ENCODE peak calls at places on chromosomes 11 and 22, in nine cellular contexts. T, O, Q, F, P, X, V, H and D are unnamed samples.
A peak's percentile ranks its signal among the peaks of the same experiment; 100 is the strongest.

GRCh38 chr11:36300651-36301050 is 4.6 kb downstream of the PRR5L start:
- DNase-seq in O (peak; percentile 72), P (peak; percentile 69), T (no peak), H (peak; percentile 85), X (no peak), F (no peak), V (no peak), Q (peak; percentile 60), D (no peak)

GRCh38 chr11:104588975-104589374 is 309.3 kb downstream of the CASP12 start:
- DNase-seq in V (no peak), H (peak; percentile 36), O (no peak), T (no peak), Q (no peak), F (no peak), P (no peak), X (no peak), D (no peak)

GRCh38 chr11:22666700-22667439 is 459 bp downstream of the GAS2 start:
- DNase-seq in F (no peak), O (peak; percentile 60), V (no peak), H (peak; percentile 54), T (no peak), Q (peak; percentile 48), P (peak; percentile 68), X (peak; percentile 21), D (peak; percentile 14)

GRCh38 chr11:75262961-75263852 is 22.6 kb downstream of the TPBGL start:
- DNase-seq in H (no peak), P (peak; percentile 63), Q (peak; percentile 36), T (no peak), O (no peak), F (no peak), V (no peak), X (no peak), D (no peak)

GRCh38 chr22:23138584-23139469 is 3.0 kb downstream of the RSPH14 start:
- DNase-seq in H (no peak), X (peak; percentile 31), P (no peak), F (no peak), V (no peak), O (no peak), T (no peak), Q (no peak), D (no peak)

GRCh38 chr11:128481135-128481534 is 106.2 kb downstream of the ETS1 start:
- DNase-seq in V (no peak), O (no peak), X (no peak), F (no peak), H (peak; percentile 93), T (peak; percentile 77), Q (no peak), P (no peak), D (no peak)

GRCh38 chr11:124839051-124839971 is 25.9 kb upstream of the ROBO3 start:
- DNase-seq in H (no peak), Q (no peak), F (peak; percentile 20), P (no peak), T (no peak), X (no peak), V (no peak), O (no peak), D (no peak)

GRCh38 chr11:108754901-108755625 is 90.2 kb downstream of the DDX10 start:
- DNase-seq in P (no peak), F (no peak), Q (no peak), H (peak; percentile 76), T (no peak), V (no peak), O (no peak), X (no peak), D (no peak)

GRCh38 chr22:36191106-36191836 is 10.3 kb downstream of the APOL4 start:
- DNase-seq in X (no peak), F (no peak), T (no peak), O (peak; percentile 84), P (no peak), V (no peak), H (peak; percentile 28), Q (no peak), D (no peak)

GRCh38 chr22:47618611-47619010 is 856.2 kb downstream of the TBC1D22A start:
- DNase-seq in P (peak; percentile 35), H (no peak), T (no peak), Q (no peak), O (no peak), V (no peak), F (no peak), X (no peak), D (no peak)

GRCh38 chr22:47020157-47020556 is 257.7 kb downstream of the TBC1D22A start:
- DNase-seq in F (no peak), P (peak; percentile 19), Q (no peak), X (no peak), T (no peak), O (no peak), V (no peak), H (peak; percentile 26), D (no peak)

GRCh38 chr11:2214527-2215229 is 43.1 kb upstream of the TH start:
- DNase-seq in T (no peak), O (no peak), H (no peak), X (no peak), P (peak; percentile 60), V (no peak), Q (peak; percentile 29), F (no peak), D (no peak)

GRCh38 chr11:72702096-72702495 is 27.9 kb upstream of the PDE2A start:
- DNase-seq in Q (no peak), F (no peak), H (no peak), X (no peak), T (no peak), V (no peak), O (peak; percentile 39), P (no peak), D (no peak)
- H3K4me3 ChIP-seq in Q (peak overlapping the region; percentile 32), F (no peak overlapping the region), H (no peak overlapping the region), X (no peak overlapping the region), T (no peak overlapping the region), V (no peak overlapping the region), O (peak overlapping the region; percentile 60), P (no peak overlapping the region), D (no peak overlapping the region)

GRCh38 chr11:45896392-45897068 is 10.5 kb downstream of the FREY1 start:
- DNase-seq in X (no peak), Q (no peak), P (no peak), F (no peak), T (no peak), V (no peak), H (no peak), O (no peak), D (no peak)
- H3K4me3 ChIP-seq in X (no peak overlapping the region), Q (no peak overlapping the region), P (no peak overlapping the region), F (no peak overlapping the region), T (no peak overlapping the region), V (no peak overlapping the region), H (no peak overlapping the region), O (no peak overlapping the region), D (no peak overlapping the region)

DNA sequence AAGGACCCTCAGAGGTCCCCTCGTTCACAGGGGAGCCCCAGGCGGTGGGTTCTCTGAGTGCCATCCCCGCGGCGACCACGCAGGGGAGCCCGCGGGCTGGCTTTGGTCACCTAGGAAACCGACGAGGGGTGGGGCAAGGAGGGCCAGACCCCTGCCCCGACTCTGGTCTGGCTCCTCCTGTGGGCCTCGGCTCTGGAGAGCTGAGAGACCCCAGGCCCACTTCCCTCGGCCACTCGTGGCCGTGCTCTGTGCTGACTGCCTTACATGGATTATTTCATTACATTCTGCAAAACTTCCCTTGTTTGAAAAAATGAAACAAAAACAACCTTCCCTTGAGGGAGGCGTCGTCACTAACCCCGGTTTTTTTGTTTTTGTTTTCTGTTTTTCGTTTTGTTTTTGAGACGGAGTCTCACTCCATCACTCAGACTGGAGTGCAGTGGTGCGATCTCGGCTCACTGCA is 15.2 kb upstream of the CYTH4 start:
- DNase-seq in H (peak; percentile 51), X (peak; percentile 72), F (peak; percentile 71), P (peak; percentile 76), V (peak; percentile 26), T (no peak), Q (peak; percentile 71), O (peak; percentile 42), D (peak; percentile 75)
- H3K4me3 ChIP-seq in H (no peak overlapping the region), X (peak overlapping the region; percentile 87), F (peak overlapping the region; percentile 23), P (peak overlapping the region; percentile 36), V (peak overlapping the region; percentile 41), T (peak overlapping the region; percentile 48), Q (peak overlapping the region; percentile 50), O (peak overlapping the region; percentile 55), D (peak overlapping the region; percentile 76)

GRCh38 chr22:20228939-20229272 is 39.2 kb downstream of the RTN4R start:
- DNase-seq in P (no peak), T (no peak), X (no peak), F (no peak), V (no peak), Q (no peak), H (no peak), O (no peak), D (no peak)

GRCh38 chr22:20228055-20228938 is 39.8 kb downstream of the RTN4R start:
- DNase-seq in H (no peak), O (no peak), T (no peak), P (no peak), Q (no peak), V (no peak), X (no peak), F (no peak), D (no peak)

GRCh38 chr22:20230777-20231420 is 37.2 kb downstream of the RTN4R start:
- DNase-seq in H (no peak), V (no peak), P (no peak), F (no peak), T (no peak), Q (no peak), O (no peak), X (no peak), D (no peak)

GRCh38 chr22:20231499-20232236 is 36.5 kb downstream of the RTN4R start:
- DNase-seq in Q (no peak), X (no peak), T (no peak), H (no peak), O (no peak), P (no peak), F (no peak), V (no peak), D (no peak)

DNA sequence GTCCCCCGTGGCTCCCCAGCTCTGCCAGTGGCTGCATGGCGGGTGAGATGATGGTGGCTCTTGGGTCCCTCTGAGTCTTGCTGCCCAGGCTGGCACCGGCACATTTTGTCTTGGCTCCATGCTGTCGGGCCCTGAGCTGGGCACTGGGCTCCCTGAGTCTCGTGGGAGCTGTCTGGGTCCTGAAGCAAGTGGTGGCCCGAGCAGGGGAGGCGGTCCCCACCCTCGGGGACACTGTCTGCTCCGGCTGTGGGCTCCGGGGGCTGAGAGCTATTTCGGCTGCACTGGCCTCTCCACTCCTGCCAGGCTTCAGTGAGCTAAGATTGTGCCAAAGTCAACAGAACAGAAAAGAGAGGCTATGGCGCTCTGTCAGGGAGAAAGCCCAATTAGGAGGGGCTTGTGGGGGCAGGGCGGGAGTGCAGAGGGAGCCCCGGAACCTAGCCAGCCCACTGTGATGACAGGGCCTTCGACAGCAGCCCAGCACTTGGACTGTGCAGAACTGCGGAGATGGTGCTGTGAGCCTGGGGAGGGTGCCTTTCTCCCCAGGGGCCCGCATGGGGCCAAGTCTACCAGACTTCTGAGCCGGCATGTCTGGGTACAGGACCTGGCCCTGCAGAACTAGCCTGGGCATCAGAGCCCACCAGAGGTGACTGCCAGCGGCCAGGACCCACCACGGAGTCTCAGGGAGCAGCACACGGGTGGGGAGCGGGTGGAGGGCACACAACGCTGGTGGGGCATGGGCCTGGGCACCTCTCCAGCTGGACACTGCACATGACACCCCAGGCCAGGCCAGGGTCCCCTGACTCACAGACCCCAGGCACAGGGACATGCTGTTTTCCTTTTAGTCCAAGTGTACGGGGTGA is 38.0 kb downstream of the RTN4R start:
- DNase-seq in F (no peak), T (no peak), H (peak; percentile 11), X (no peak), P (no peak), O (no peak), Q (no peak), V (no peak), D (no peak)
- H3K4me3 ChIP-seq in F (no peak overlapping the region), T (no peak overlapping the region), H (no peak overlapping the region), X (no peak overlapping the region), P (no peak overlapping the region), O (no peak overlapping the region), Q (no peak overlapping the region), V (no peak overlapping the region), D (no peak overlapping the region)